ENCODE peak calls at places on chromosomes 11 and 22, in four cellular contexts. J is HepG2, I is HCT116, B is K562. P is an unnamed sample.

GRCh38 chr11:131888230-131888826 is 517.9 kb downstream of the NTM start:
- DNase-seq in J (no peak), B (no peak), I (no peak), P (no peak)

GRCh38 chr22:49521787-49522224 is 305.9 kb downstream of the BRD1 start:
- DNase-seq in J (no peak), I (no peak), B (no peak), P (no peak)

GRCh38 chr11:44945639-44946038 is 5.0 kb downstream of the TP53I11 start:
- DNase-seq in B (no peak), I (no peak), J (no peak), P (no peak)

GRCh38 chr22:36194971-36195370 is 6.6 kb downstream of the APOL4 start:
- DNase-seq in I (peak), J (peak), B (peak), P (peak)

GRCh38 chr22:35313311-35314121 is 13.8 kb downstream of the TOM1 start:
- DNase-seq in J (peak), I (no peak), B (peak), P (peak)

GRCh38 chr11:108854366-108854765 is 189.5 kb downstream of the DDX10 start:
- DNase-seq in B (no peak), J (no peak), I (no peak), P (no peak)

GRCh38 chr22:31488346-31488883 is 1.2 kb downstream of the EIF4ENIF1 start:
- DNase-seq in B (no peak), J (no peak), I (no peak), P (no peak)

GRCh38 chr11:126888126-126888712 is 112.4 kb downstream of the KIRREL3 start:
- DNase-seq in J (no peak), B (no peak), I (no peak), P (no peak)

GRCh38 chr11:61699737-61700160 is 19.6 kb downstream of the DAGLA start:
- DNase-seq in B (no peak), I (no peak), J (no peak), P (no peak)

GRCh38 chr11:17649696-17650600 is 69.4 kb upstream of the MYOD1 start:
- DNase-seq in J (peak), B (no peak), I (no peak), P (no peak)

GRCh38 chr11:99814021-99814420 is 793.3 kb downstream of the CNTN5 start:
- DNase-seq in J (no peak), B (no peak), I (no peak), P (no peak)

GRCh38 chr11:62599909-62600308 is 1.8 kb downstream of the MTA2 start:
- DNase-seq in B (no peak), I (no peak), J (no peak), P (no peak)

GRCh38 chr11:75174781-75175370 is 24.0 kb downstream of the SLCO2B1 start:
- DNase-seq in B (no peak), J (no peak), I (no peak), P (no peak)

GRCh38 chr11:37449146-37449545 is 851.1 kb upstream of the RAG2 start:
- DNase-seq in I (no peak), B (peak), J (no peak), P (no peak)

GRCh38 chr11:108069947-108070346 is 51.4 kb upstream of the ACAT1 start:
- DNase-seq in J (no peak), B (no peak), I (no peak), P (no peak)

GRCh38 chr22:40594924-40595323 is 41.6 kb downstream of the MRTFA start:
- DNase-seq in B (no peak), I (no peak), J (peak), P (no peak)

GRCh38 chr11:107719062-107719461 is 7.2 kb upstream of the SLN start:
- DNase-seq in I (no peak), J (no peak), B (no peak), P (no peak)

GRCh38 chr11:120227228-120227852 is 12.6 kb upstream of the POU2F3 start:
- DNase-seq in J (no peak), B (no peak), I (no peak), P (no peak)

GRCh38 chr11:120229451-120230424 is 10.2 kb upstream of the POU2F3 start:
- DNase-seq in B (peak), J (peak), I (no peak), P (no peak)

GRCh38 chr11:120230433-120231071 is 9.4 kb upstream of the POU2F3 start:
- DNase-seq in J (no peak), I (no peak), B (no peak), P (no peak)

GRCh38 chr11:120226714-120227113 is 13.2 kb upstream of the POU2F3 start:
- DNase-seq in J (no peak), I (no peak), B (no peak), P (no peak)

DNA sequence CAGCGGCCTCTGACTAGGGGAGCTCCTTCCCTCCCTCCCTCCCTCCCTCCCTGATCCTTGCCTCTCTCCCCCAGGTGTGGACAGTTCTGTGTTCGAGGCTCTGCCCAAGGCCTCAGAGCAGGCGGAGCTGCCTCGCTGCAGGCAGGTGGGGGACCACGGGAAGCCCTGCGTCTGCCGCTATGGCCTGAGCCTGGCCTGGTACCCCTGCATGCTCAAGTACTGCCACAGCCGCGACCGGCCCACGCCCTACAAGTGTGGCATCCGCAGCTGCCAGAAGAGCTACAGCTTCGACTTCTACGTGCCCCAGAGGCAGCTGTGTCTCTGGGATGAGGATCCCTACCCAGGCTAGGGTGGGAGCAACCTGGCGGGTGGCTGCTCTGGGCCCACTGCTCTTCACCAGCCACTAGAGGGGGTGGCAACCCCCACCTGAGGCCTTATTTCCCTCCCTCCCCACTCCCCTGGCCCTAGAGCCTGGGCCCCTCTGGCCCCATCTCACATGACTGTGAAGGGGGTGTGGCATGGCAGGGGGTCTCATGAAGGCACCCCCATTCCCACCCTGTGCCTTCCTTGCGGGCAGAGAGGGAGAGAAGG is 11.1 kb upstream of the POU2F3 start:
- DNase-seq in I (no peak), J (no peak), B (peak), P (no peak)
- TF ChIP-seq CTCF in I (peak), J (peak), B (peak), P (no peak)

GRCh38 chr22:43446037-43446803 is 34.4 kb downstream of the MPPED1 start:
- DNase-seq in I (no peak), B (no peak), J (no peak), P (peak)
- TF ChIP-seq TCF7L2 in I (no peak), B (no peak), J (no peak), P (no peak)

GRCh38 chr11:33658195-33658900 is 42.3 kb downstream of the C11orf91 start:
- DNase-seq in B (peak), I (no peak), J (no peak), P (no peak)
- TF ChIP-seq CTCF in B (peak), I (no peak), J (no peak), P (no peak)

GRCh38 chr11:93648168-93648567 is 13.3 kb upstream of the CEP295 start:
- DNase-seq in B (peak), J (peak), I (no peak), P (no peak)
- TF ChIP-seq TCF7L2 in B (no peak), J (no peak), I (no peak), P (no peak)

GRCh38 chr11:114152162-114152561 is 92.7 kb downstream of the ZBTB16 start:
- DNase-seq in J (no peak), I (no peak), B (no peak), P (no peak)

GRCh38 chr11:114150671-114151070 is 91.2 kb downstream of the ZBTB16 start:
- DNase-seq in B (peak), J (no peak), I (no peak), P (no peak)

GRCh38 chr11:114151631-114152030 is 92.1 kb downstream of the ZBTB16 start:
- DNase-seq in B (no peak), I (no peak), J (no peak), P (no peak)

GRCh38 chr11:114147389-114148382 is 88.2 kb downstream of the ZBTB16 start:
- DNase-seq in B (peak), J (no peak), I (no peak), P (no peak)

GRCh38 chr11:114149689-114150407 is 90.3 kb downstream of the ZBTB16 start:
- DNase-seq in B (no peak), J (no peak), I (no peak), P (no peak)
- TF ChIP-seq CTCF in B (no peak), J (no peak), I (no peak), P (no peak)

GRCh38 chr22:45318168-45318557 is 8.4 kb downstream of the FAM118A start:
- DNase-seq in J (no peak), B (peak), I (no peak), P (no peak)

GRCh38 chr22:45314789-45315188 is 5.1 kb downstream of the FAM118A start:
- DNase-seq in I (no peak), B (peak), J (no peak), P (no peak)

GRCh38 chr22:45318558-45319318 is 9.0 kb downstream of the FAM118A start:
- DNase-seq in B (no peak), I (no peak), J (no peak), P (no peak)

GRCh38 chr22:45317551-45318167 is 7.9 kb downstream of the FAM118A start:
- DNase-seq in B (no peak), I (no peak), J (no peak), P (no peak)

GRCh38 chr22:45316796-45317526 is 7.2 kb downstream of the FAM118A start:
- DNase-seq in B (no peak), I (no peak), J (peak), P (no peak)
- TF ChIP-seq TCF7L2 in B (no peak), I (no peak), J (no peak), P (no peak)

DNA sequence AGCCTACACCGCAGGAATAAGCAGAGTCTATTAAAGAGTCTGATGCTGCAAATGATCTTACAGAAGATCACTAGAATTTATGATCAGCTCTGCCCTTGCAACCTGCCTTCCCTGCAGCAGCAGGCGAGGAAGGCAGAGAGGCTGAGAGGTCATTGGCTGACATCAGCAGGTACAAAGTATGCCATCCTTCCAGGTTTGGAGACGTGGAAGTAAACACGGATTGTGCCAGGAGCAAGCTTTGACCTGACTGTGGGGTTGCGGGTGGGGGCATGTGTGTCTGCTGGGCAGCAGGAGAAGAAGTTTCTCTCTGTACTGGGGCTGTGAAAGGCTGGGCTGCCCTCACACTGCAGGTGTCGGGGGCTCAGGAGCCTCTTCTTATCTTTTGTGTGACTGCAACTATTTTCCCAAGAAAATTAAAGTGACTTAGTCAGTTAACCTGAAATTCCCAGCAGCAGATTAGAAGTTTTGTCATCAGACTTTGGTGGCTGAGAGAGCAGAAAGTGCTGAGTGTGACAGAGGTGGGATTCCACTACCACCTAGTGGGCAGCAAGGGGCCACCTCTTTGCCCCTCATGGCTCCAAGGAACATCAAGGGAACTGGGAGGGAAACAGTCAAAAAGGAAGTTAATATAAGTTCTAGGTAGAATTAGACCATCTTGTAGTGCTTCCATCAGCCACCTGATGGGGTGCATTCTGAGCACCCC is 565.9 kb downstream of the ETS1 start:
- DNase-seq in B (no peak), I (no peak), J (no peak), P (no peak)
- TF ChIP-seq CTCF in B (no peak), I (no peak), J (no peak), P (peak)